ENCODE peak calls at places on chromosomes 5 and 9, in eight cellular contexts. One of them, this sample, is unnamed. For H3K4me1 and H3K9me3, the result is how much of the 10 kb centered on the place peaks cover.

GRCh38 chr5:152532714-152533113 is 127.6 kb upstream of the NMUR2 start:
- DNase-seq in neuronal stem cell: peak
- DNase-seq in HAP-1: no peak
- DNase-seq in NT2/D1: peak
- DNase-seq in left ventricle myocardium inferior: no peak
- DNase-seq in gastrocnemius medialis: no peak
- DNase-seq in CD8-positive, alpha-beta memory T cell: no peak
- DNase-seq in body of pancreas: no peak
- DNase-seq in this sample: no peak

GRCh38 chr5:38403407-38403806 is 145.0 kb downstream of the EGFLAM start:
- DNase-seq in neuronal stem cell: no peak
- DNase-seq in HAP-1: no peak
- DNase-seq in NT2/D1: no peak
- DNase-seq in left ventricle myocardium inferior: no peak
- DNase-seq in gastrocnemius medialis: no peak
- DNase-seq in CD8-positive, alpha-beta memory T cell: no peak
- DNase-seq in body of pancreas: no peak
- DNase-seq in this sample: no peak

GRCh38 chr5:135210286-135211055 is 176.4 kb upstream of the PITX1 start:
- DNase-seq in neuronal stem cell: no peak
- DNase-seq in HAP-1: no peak
- DNase-seq in NT2/D1: no peak
- DNase-seq in left ventricle myocardium inferior: no peak
- DNase-seq in gastrocnemius medialis: no peak
- DNase-seq in CD8-positive, alpha-beta memory T cell: no peak
- DNase-seq in body of pancreas: no peak
- DNase-seq in this sample: no peak

GRCh38 chr5:61280205-61280604 is 51.9 kb upstream of the ZSWIM6 start:
- DNase-seq in neuronal stem cell: no peak
- DNase-seq in HAP-1: no peak
- DNase-seq in NT2/D1: no peak
- DNase-seq in left ventricle myocardium inferior: no peak
- DNase-seq in gastrocnemius medialis: no peak
- DNase-seq in CD8-positive, alpha-beta memory T cell: peak
- DNase-seq in body of pancreas: no peak
- DNase-seq in this sample: peak

GRCh38 chr9:85610074-85610855 is 131.5 kb downstream of the AGTPBP1 start:
- DNase-seq in neuronal stem cell: peak
- DNase-seq in HAP-1: peak
- DNase-seq in NT2/D1: peak
- DNase-seq in left ventricle myocardium inferior: no peak
- DNase-seq in gastrocnemius medialis: no peak
- DNase-seq in CD8-positive, alpha-beta memory T cell: peak
- DNase-seq in body of pancreas: no peak
- DNase-seq in this sample: no peak

GRCh38 chr5:154206291-154206690 is 15.8 kb downstream of the GALNT10 start:
- DNase-seq in neuronal stem cell: no peak
- DNase-seq in HAP-1: no peak
- DNase-seq in NT2/D1: no peak
- DNase-seq in left ventricle myocardium inferior: no peak
- DNase-seq in gastrocnemius medialis: no peak
- DNase-seq in CD8-positive, alpha-beta memory T cell: no peak
- DNase-seq in body of pancreas: no peak
- DNase-seq in this sample: no peak

GRCh38 chr5:159452480-159453167 is 122.3 kb upstream of the IL12B start:
- DNase-seq in neuronal stem cell: no peak
- DNase-seq in HAP-1: no peak
- DNase-seq in NT2/D1: no peak
- DNase-seq in left ventricle myocardium inferior: no peak
- DNase-seq in gastrocnemius medialis: no peak
- DNase-seq in CD8-positive, alpha-beta memory T cell: no peak
- DNase-seq in body of pancreas: no peak
- DNase-seq in this sample: no peak

GRCh38 chr5:158943569-158943968 is 156.1 kb downstream of the EBF1 start:
- DNase-seq in neuronal stem cell: no peak
- DNase-seq in HAP-1: no peak
- DNase-seq in NT2/D1: no peak
- DNase-seq in left ventricle myocardium inferior: no peak
- DNase-seq in gastrocnemius medialis: no peak
- DNase-seq in CD8-positive, alpha-beta memory T cell: no peak
- DNase-seq in body of pancreas: no peak
- DNase-seq in this sample: no peak

GRCh38 chr5:1555011-1555807 is 31.4 kb upstream of the LPCAT1 start:
- DNase-seq in neuronal stem cell: no peak
- DNase-seq in HAP-1: no peak
- DNase-seq in NT2/D1: no peak
- DNase-seq in left ventricle myocardium inferior: no peak
- DNase-seq in gastrocnemius medialis: no peak
- DNase-seq in CD8-positive, alpha-beta memory T cell: no peak
- DNase-seq in body of pancreas: no peak
- DNase-seq in this sample: no peak

DNA sequence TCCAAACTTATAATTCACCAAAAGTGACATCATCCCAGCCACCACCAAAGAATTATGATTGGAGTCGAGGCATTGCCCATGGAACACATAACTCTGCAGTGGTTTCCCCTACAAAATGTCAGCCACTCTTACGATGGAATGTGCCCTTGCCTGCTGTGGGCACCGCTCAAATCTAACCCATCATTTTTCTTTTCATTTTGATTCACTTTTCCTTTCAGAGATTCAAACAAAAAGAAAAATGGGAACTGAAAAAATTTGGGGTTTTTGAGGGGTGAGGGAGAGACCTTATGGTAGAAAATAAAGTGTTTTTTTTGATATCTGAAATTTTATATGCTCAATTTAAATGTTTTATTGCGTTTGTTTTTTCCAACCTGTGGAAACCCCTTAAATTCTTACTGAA is 28.1 kb downstream of the SMARCA2 start:
- DNase-seq in neuronal stem cell: no peak
- DNase-seq in HAP-1: no peak
- DNase-seq in NT2/D1: no peak
- DNase-seq in left ventricle myocardium inferior: no peak
- DNase-seq in gastrocnemius medialis: no peak
- DNase-seq in CD8-positive, alpha-beta memory T cell: no peak
- DNase-seq in body of pancreas: no peak
- DNase-seq in this sample: no peak
- H3K4me3 ChIP-seq in neuronal stem cell: no peak
- H3K4me3 ChIP-seq in HAP-1: no peak
- H3K4me3 ChIP-seq in NT2/D1: no peak
- H3K4me3 ChIP-seq in left ventricle myocardium inferior: no peak
- H3K4me3 ChIP-seq in gastrocnemius medialis: no peak
- H3K4me3 ChIP-seq in CD8-positive, alpha-beta memory T cell: no peak
- H3K4me3 ChIP-seq in body of pancreas: no peak
- H3K4me3 ChIP-seq in this sample: no peak

GRCh38 chr9:124870723-124871122 is 8.8 kb downstream of the ARPC5L start:
- DNase-seq in neuronal stem cell: no peak
- DNase-seq in HAP-1: no peak
- DNase-seq in NT2/D1: no peak
- DNase-seq in left ventricle myocardium inferior: no peak
- DNase-seq in gastrocnemius medialis: no peak
- DNase-seq in CD8-positive, alpha-beta memory T cell: no peak
- DNase-seq in body of pancreas: no peak
- DNase-seq in this sample: peak
- H3K4me1 ChIP-seq in neuronal stem cell: under half
- H3K4me1 ChIP-seq in HAP-1: under half
- H3K4me1 ChIP-seq in NT2/D1: under half
- H3K4me1 ChIP-seq in left ventricle myocardium inferior: half or more
- H3K4me1 ChIP-seq in gastrocnemius medialis: half or more
- H3K4me1 ChIP-seq in CD8-positive, alpha-beta memory T cell: half or more
- H3K4me1 ChIP-seq in body of pancreas: under half
- H3K4me1 ChIP-seq in this sample: under half

GRCh38 chr5:85741972-85742371 is 875.8 kb upstream of the COX7C start:
- DNase-seq in neuronal stem cell: no peak
- DNase-seq in HAP-1: no peak
- DNase-seq in NT2/D1: no peak
- DNase-seq in left ventricle myocardium inferior: no peak
- DNase-seq in gastrocnemius medialis: no peak
- DNase-seq in CD8-positive, alpha-beta memory T cell: no peak
- DNase-seq in body of pancreas: no peak
- DNase-seq in this sample: no peak
- H3K9me3 ChIP-seq in neuronal stem cell: under half
- H3K9me3 ChIP-seq in HAP-1: under half
- H3K9me3 ChIP-seq in NT2/D1: under half
- H3K9me3 ChIP-seq in left ventricle myocardium inferior: under half
- H3K9me3 ChIP-seq in gastrocnemius medialis: under half
- H3K9me3 ChIP-seq in CD8-positive, alpha-beta memory T cell: under half
- H3K9me3 ChIP-seq in body of pancreas: under half
- H3K9me3 ChIP-seq in this sample: under half

DNA sequence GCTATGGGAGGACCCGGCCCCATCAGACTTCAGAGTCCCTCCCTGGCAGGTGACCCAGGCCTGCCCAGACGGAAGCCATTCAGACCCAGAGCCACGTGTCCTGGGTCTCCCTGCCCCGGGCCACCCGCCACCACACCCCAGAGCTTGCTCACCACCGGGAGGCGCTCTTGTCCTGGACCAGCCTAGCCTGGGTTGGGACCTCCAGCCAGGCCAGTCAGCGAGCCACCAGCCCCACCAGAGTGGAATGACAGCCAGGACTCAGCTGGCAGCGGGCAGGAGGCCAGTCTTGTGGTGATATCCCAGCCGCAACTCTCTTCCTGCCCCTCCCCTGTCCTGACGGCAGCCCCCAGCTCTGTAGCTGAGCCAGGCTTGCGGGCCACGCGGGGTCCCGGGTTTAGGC is 1.7 kb upstream of the PTGDS start:
- DNase-seq in neuronal stem cell: no peak
- DNase-seq in HAP-1: peak
- DNase-seq in NT2/D1: no peak
- DNase-seq in left ventricle myocardium inferior: peak
- DNase-seq in gastrocnemius medialis: no peak
- DNase-seq in CD8-positive, alpha-beta memory T cell: no peak
- DNase-seq in body of pancreas: no peak
- DNase-seq in this sample: peak
- H3K4me3 ChIP-seq in neuronal stem cell: no peak
- H3K4me3 ChIP-seq in HAP-1: no peak
- H3K4me3 ChIP-seq in NT2/D1: no peak
- H3K4me3 ChIP-seq in left ventricle myocardium inferior: peak
- H3K4me3 ChIP-seq in gastrocnemius medialis: no peak
- H3K4me3 ChIP-seq in CD8-positive, alpha-beta memory T cell: peak
- H3K4me3 ChIP-seq in body of pancreas: no peak
- H3K4me3 ChIP-seq in this sample: peak